ENCODE peak calls at places on chromosomes 2 and 18, in five cellular contexts. E is IMR-90, R is coronary artery, X is thyroid gland, S is A549. G is an unnamed sample.

GRCh38 chr18:59787998-59788875 is 91.0 kb upstream of the CCBE1 start:
- DNase-seq in S (peak; percentile 10), E (peak; percentile 82), R (no peak), X (no peak), G (peak; percentile 74)

GRCh38 chr2:112794131-112794733 is 9.9 kb upstream of the IL1A start:
- DNase-seq in E (peak; percentile 96), R (no peak), X (no peak), S (peak; percentile 31), G (peak; percentile 92)

GRCh38 chr2:196260546-196260945 is 89.2 kb upstream of the STK17B start:
- DNase-seq in E (no peak), S (no peak), X (no peak), R (no peak), G (no peak)

GRCh38 chr2:25041307-25041927 is 459 bp upstream of the EFR3B start:
- DNase-seq in R (no peak), E (peak; percentile 32), S (peak; percentile 92), X (peak; percentile 90), G (peak; percentile 37)

GRCh38 chr2:101533611-101534601 is 59.0 kb upstream of the RFX8 start:
- DNase-seq in S (no peak), E (no peak), X (peak; percentile 69), R (no peak), G (no peak)

GRCh38 chr2:104033399-104033798 is 820.5 kb upstream of the POU3F3 start:
- DNase-seq in R (no peak), E (no peak), S (no peak), X (no peak), G (no peak)

GRCh38 chr2:209519911-209520310 is 96.1 kb downstream of the MAP2 start:
- DNase-seq in R (no peak), X (no peak), S (no peak), E (no peak), G (no peak)

GRCh38 chr2:216202602-216203250 is 93.6 kb downstream of the XRCC5 start:
- DNase-seq in E (no peak), X (no peak), S (no peak), R (no peak), G (no peak)

GRCh38 chr2:21011876-21012556 is 31.9 kb downstream of the APOB start:
- DNase-seq in R (no peak), E (no peak), X (no peak), S (no peak), G (no peak)

GRCh38 chr2:185221-185620 is 78.6 kb downstream of the SH3YL1 start:
- DNase-seq in E (no peak), S (no peak), X (no peak), R (no peak), G (no peak)

GRCh38 chr2:61134141-61134540 is 27.8 kb upstream of the C2orf74 start:
- DNase-seq in R (no peak), X (no peak), S (no peak), E (no peak), G (no peak)

GRCh38 chr2:218719457-218719856 is 8.8 kb downstream of the TTLL4 start:
- DNase-seq in E (no peak), S (no peak), X (no peak), R (no peak), G (no peak)

GRCh38 chr18:75143851-75144250 is 65.1 kb downstream of the PTGR3 start:
- DNase-seq in X (no peak), R (no peak), E (no peak), S (no peak), G (no peak)

GRCh38 chr2:114729025-114729424 is 286.6 kb downstream of the DPP10 start:
- DNase-seq in S (no peak), X (no peak), E (no peak), R (no peak), G (no peak)

GRCh38 chr2:145200307-145200706 is 680.4 kb upstream of the ZEB2 start:
- DNase-seq in S (no peak), X (no peak), R (no peak), E (no peak), G (no peak)

GRCh38 chr2:233433794-233434193 is 79.5 kb downstream of the DGKD start:
- DNase-seq in R (no peak), X (no peak), S (no peak), E (peak; percentile 44), G (no peak)

GRCh38 chr2:240310201-240310600 is 125.3 kb upstream of the GPC1 start:
- DNase-seq in E (no peak), R (peak; percentile 40), S (no peak), X (no peak), G (no peak)

GRCh38 chr2:70081221-70081620 is 6.1 kb upstream of the PCBP1 start:
- DNase-seq in X (peak; percentile 83), S (no peak), E (no peak), R (no peak), G (no peak)

GRCh38 chr2:162795312-162795711 is 43.3 kb downstream of the KCNH7 start:
- DNase-seq in S (no peak), E (no peak), R (no peak), X (peak; percentile 1), G (no peak)

GRCh38 chr2:81260320-81260719 is 955.8 kb upstream of the LRRTM1 start:
- DNase-seq in R (no peak), X (no peak), S (no peak), E (no peak), G (no peak)

GRCh38 chr2:81263989-81264388 is 959.4 kb upstream of the LRRTM1 start:
- DNase-seq in X (no peak), S (no peak), R (no peak), E (no peak), G (no peak)

DNA sequence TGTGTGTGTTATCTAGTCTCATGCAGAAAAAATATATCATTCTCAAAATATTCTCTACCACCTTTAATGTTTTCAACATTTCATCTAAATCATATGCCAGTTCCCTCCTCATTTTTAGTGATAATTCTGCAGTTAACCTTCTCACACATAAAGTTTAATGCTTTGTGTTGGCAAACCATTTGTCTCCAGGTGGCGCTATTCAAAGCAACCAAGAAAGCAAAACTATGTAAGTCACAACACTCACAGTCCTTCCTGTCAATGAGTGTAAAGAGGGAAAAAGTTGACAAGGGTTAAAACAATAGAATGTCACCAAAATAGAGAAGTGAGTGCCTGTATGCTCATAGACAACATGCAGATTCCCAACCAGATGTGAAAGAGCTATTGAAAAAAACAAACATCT is 961.6 kb upstream of the LRRTM1 start:
- DNase-seq in R (no peak), X (no peak), E (no peak), S (no peak), G (no peak)
- TF ChIP-seq CTCF in R (no peak), X (no peak), E (no peak), S (no peak), G (no peak)

GRCh38 chr18:63155169-63155852 is 164.3 kb downstream of the BCL2 start:
- DNase-seq in E (no peak), R (no peak), S (peak; percentile 39), X (peak; percentile 92), G (no peak)
- H3K27ac ChIP-seq in E (no peak overlapping the region), R (peak overlapping the region; percentile 54), S (peak overlapping the region; percentile 51), X (peak overlapping the region; percentile 68), G (no peak overlapping the region)

GRCh38 chr2:27663160-27663462 is 303 bp downstream of the SUPT7L start:
- DNase-seq in R (no peak), S (no peak), X (no peak), E (no peak), G (no peak)

GRCh38 chr2:27661371-27661770 is 2.0 kb downstream of the SUPT7L start:
- DNase-seq in R (no peak), X (no peak), S (no peak), E (no peak), G (no peak)

GRCh38 chr2:27664622-27665363 is 1.1 kb downstream of the SLC4A1AP start:
- DNase-seq in S (no peak), X (no peak), E (no peak), R (no peak), G (no peak)

GRCh38 chr2:27664245-27664574 is 521 bp downstream of the SLC4A1AP start:
- DNase-seq in S (no peak), E (no peak), X (no peak), R (no peak), G (no peak)

GRCh38 chr2:27663463-27664244 is at the start of the genes SLC4A1AP and SUPT7L:
- DNase-seq in R (peak; percentile 79), S (peak; percentile 84), X (peak; percentile 61), E (peak; percentile 89), G (peak; percentile 82)
- TF ChIP-seq CTCF in R (no peak), S (peak; percentile 4), X (no peak), E (no peak), G (peak; percentile 2)

GRCh38 chr2:43019025-43019367 is 207.4 kb downstream of the ZFP36L2 start:
- DNase-seq in E (no peak), S (no peak), R (no peak), X (no peak), G (no peak)
- H3K27ac ChIP-seq in E (no peak overlapping the region), S (peak overlapping the region; percentile 62), R (peak overlapping the region; percentile 77), X (peak overlapping the region; percentile 41), G (no peak overlapping the region)

GRCh38 chr2:237686659-237687136 is 59.3 kb downstream of the LRRFIP1 start:
- DNase-seq in X (no peak), S (no peak), E (peak; percentile 43), R (no peak), G (no peak)
- TF ChIP-seq CTCF in X (no peak), S (peak; percentile 14), E (peak; percentile 39), R (no peak), G (peak; percentile 66)

G was measured in brain microvascular endothelial cell.